ENCODE peak calls at places on chromosomes 4 and X, in nine cellular contexts. One of them, this sample, is unnamed.

GRCh38 chr4:115154826-115155225 is 41.4 kb upstream of the NDST4 start:
- DNase-seq in breast epithelium: no peak
- DNase-seq in cardiac muscle cell: no peak
- DNase-seq in upper lobe of right lung: no peak
- DNase-seq in HCT116: no peak
- DNase-seq in CD8-positive, alpha-beta memory T cell: no peak
- DNase-seq in CD8-positive, alpha-beta T cell: no peak
- DNase-seq in pancreas: no peak
- DNase-seq in K562: no peak
- DNase-seq in this sample: no peak

GRCh38 chr4:159242427-159242826 is 139.5 kb downstream of the RAPGEF2 start:
- DNase-seq in breast epithelium: no peak
- DNase-seq in K562: no peak
- DNase-seq in CD8-positive, alpha-beta T cell: no peak
- DNase-seq in cardiac muscle cell: no peak
- DNase-seq in HCT116: no peak
- DNase-seq in pancreas: no peak
- DNase-seq in upper lobe of right lung: no peak
- DNase-seq in CD8-positive, alpha-beta memory T cell: no peak
- DNase-seq in this sample: no peak

GRCh38 chr4:97394653-97395052 is 748.6 kb downstream of the STPG2 start:
- DNase-seq in CD8-positive, alpha-beta T cell: no peak
- DNase-seq in K562: no peak
- DNase-seq in cardiac muscle cell: no peak
- DNase-seq in breast epithelium: no peak
- DNase-seq in upper lobe of right lung: no peak
- DNase-seq in pancreas: no peak
- DNase-seq in HCT116: no peak
- DNase-seq in CD8-positive, alpha-beta memory T cell: no peak
- DNase-seq in this sample: no peak

GRCh38 chr4:154164931-154165839 is 326.4 kb downstream of the DCHS2 start:
- DNase-seq in K562: peak; percentile 5
- DNase-seq in HCT116: peak; percentile 86
- DNase-seq in pancreas: no peak
- DNase-seq in cardiac muscle cell: no peak
- DNase-seq in breast epithelium: no peak
- DNase-seq in CD8-positive, alpha-beta memory T cell: no peak
- DNase-seq in CD8-positive, alpha-beta T cell: no peak
- DNase-seq in upper lobe of right lung: no peak
- DNase-seq in this sample: no peak

GRCh38 chrX:74450803-74451449 is 29.6 kb downstream of the SLC16A2 start:
- DNase-seq in CD8-positive, alpha-beta memory T cell: no peak
- DNase-seq in upper lobe of right lung: no peak
- DNase-seq in breast epithelium: no peak
- DNase-seq in pancreas: no peak
- DNase-seq in HCT116: peak; percentile 10
- DNase-seq in K562: no peak
- DNase-seq in cardiac muscle cell: no peak
- DNase-seq in CD8-positive, alpha-beta T cell: no peak
- DNase-seq in this sample: no peak

GRCh38 chr4:114163051-114163450 is 183.6 kb upstream of the ARSJ start:
- DNase-seq in pancreas: no peak
- DNase-seq in HCT116: no peak
- DNase-seq in CD8-positive, alpha-beta memory T cell: no peak
- DNase-seq in CD8-positive, alpha-beta T cell: no peak
- DNase-seq in cardiac muscle cell: no peak
- DNase-seq in upper lobe of right lung: no peak
- DNase-seq in K562: no peak
- DNase-seq in breast epithelium: no peak
- DNase-seq in this sample: no peak

GRCh38 chr4:121370729-121371325 is 10.0 kb downstream of the QRFPR start:
- DNase-seq in CD8-positive, alpha-beta memory T cell: no peak
- DNase-seq in pancreas: no peak
- DNase-seq in K562: peak; percentile 43
- DNase-seq in upper lobe of right lung: no peak
- DNase-seq in CD8-positive, alpha-beta T cell: no peak
- DNase-seq in cardiac muscle cell: peak; percentile 45
- DNase-seq in HCT116: peak; percentile 40
- DNase-seq in breast epithelium: no peak
- DNase-seq in this sample: no peak

GRCh38 chrX:7054219-7055206 is 93.0 kb upstream of the STS start:
- DNase-seq in cardiac muscle cell: no peak
- DNase-seq in CD8-positive, alpha-beta T cell: no peak
- DNase-seq in upper lobe of right lung: no peak
- DNase-seq in breast epithelium: no peak
- DNase-seq in CD8-positive, alpha-beta memory T cell: no peak
- DNase-seq in K562: no peak
- DNase-seq in pancreas: no peak
- DNase-seq in HCT116: no peak
- DNase-seq in this sample: no peak

GRCh38 chr4:114921790-114922581 is 191.4 kb downstream of the NDST4 start:
- DNase-seq in upper lobe of right lung: no peak
- DNase-seq in CD8-positive, alpha-beta T cell: no peak
- DNase-seq in K562: no peak
- DNase-seq in pancreas: no peak
- DNase-seq in breast epithelium: no peak
- DNase-seq in CD8-positive, alpha-beta memory T cell: no peak
- DNase-seq in cardiac muscle cell: no peak
- DNase-seq in HCT116: no peak
- DNase-seq in this sample: peak; percentile 39

GRCh38 chr4:6605114-6605513 is 30.1 kb downstream of the MAN2B2 start:
- DNase-seq in breast epithelium: no peak
- DNase-seq in CD8-positive, alpha-beta T cell: no peak
- DNase-seq in K562: no peak
- DNase-seq in pancreas: peak; percentile 12
- DNase-seq in cardiac muscle cell: no peak
- DNase-seq in CD8-positive, alpha-beta memory T cell: no peak
- DNase-seq in HCT116: no peak
- DNase-seq in upper lobe of right lung: no peak
- DNase-seq in this sample: peak; percentile 41

GRCh38 chr4:74682567-74683359 is 111.6 kb downstream of the BTC start:
- DNase-seq in HCT116: peak; percentile 89
- DNase-seq in CD8-positive, alpha-beta memory T cell: no peak
- DNase-seq in upper lobe of right lung: no peak
- DNase-seq in breast epithelium: no peak
- DNase-seq in K562: peak; percentile 95
- DNase-seq in pancreas: no peak
- DNase-seq in cardiac muscle cell: peak; percentile 22
- DNase-seq in CD8-positive, alpha-beta T cell: no peak
- DNase-seq in this sample: no peak

GRCh38 chr4:144782345-144782744 is 136.4 kb downstream of the HHIP start:
- DNase-seq in HCT116: no peak
- DNase-seq in K562: no peak
- DNase-seq in pancreas: no peak
- DNase-seq in upper lobe of right lung: no peak
- DNase-seq in CD8-positive, alpha-beta memory T cell: no peak
- DNase-seq in CD8-positive, alpha-beta T cell: no peak
- DNase-seq in cardiac muscle cell: no peak
- DNase-seq in breast epithelium: no peak
- DNase-seq in this sample: no peak

GRCh38 chrX:102728646-102729045 is 8.1 kb downstream of the GPRASP3 start:
- DNase-seq in pancreas: no peak
- DNase-seq in K562: no peak
- DNase-seq in CD8-positive, alpha-beta memory T cell: no peak
- DNase-seq in HCT116: no peak
- DNase-seq in CD8-positive, alpha-beta T cell: no peak
- DNase-seq in cardiac muscle cell: no peak
- DNase-seq in breast epithelium: no peak
- DNase-seq in upper lobe of right lung: no peak
- DNase-seq in this sample: no peak

GRCh38 chrX:7019555-7019954 is 128.0 kb upstream of the STS start:
- DNase-seq in upper lobe of right lung: no peak
- DNase-seq in breast epithelium: no peak
- DNase-seq in K562: no peak
- DNase-seq in cardiac muscle cell: no peak
- DNase-seq in CD8-positive, alpha-beta T cell: no peak
- DNase-seq in pancreas: no peak
- DNase-seq in HCT116: no peak
- DNase-seq in CD8-positive, alpha-beta memory T cell: no peak
- DNase-seq in this sample: no peak

GRCh38 chrX:110173192-110174175 is 144.4 kb downstream of the AMMECR1 start:
- DNase-seq in breast epithelium: no peak
- DNase-seq in HCT116: no peak
- DNase-seq in CD8-positive, alpha-beta T cell: no peak
- DNase-seq in CD8-positive, alpha-beta memory T cell: no peak
- DNase-seq in cardiac muscle cell: no peak
- DNase-seq in upper lobe of right lung: no peak
- DNase-seq in pancreas: no peak
- DNase-seq in K562: no peak
- DNase-seq in this sample: no peak

GRCh38 chr4:156779046-156779445 is 192.6 kb downstream of the PDGFC start:
- DNase-seq in CD8-positive, alpha-beta T cell: no peak
- DNase-seq in HCT116: no peak
- DNase-seq in cardiac muscle cell: no peak
- DNase-seq in CD8-positive, alpha-beta memory T cell: no peak
- DNase-seq in breast epithelium: no peak
- DNase-seq in upper lobe of right lung: no peak
- DNase-seq in pancreas: no peak
- DNase-seq in K562: no peak
- DNase-seq in this sample: no peak

GRCh38 chrX:25295466-25295865 is 279.7 kb upstream of the ARX start:
- DNase-seq in pancreas: no peak
- DNase-seq in HCT116: no peak
- DNase-seq in K562: no peak
- DNase-seq in breast epithelium: no peak
- DNase-seq in CD8-positive, alpha-beta memory T cell: no peak
- DNase-seq in CD8-positive, alpha-beta T cell: no peak
- DNase-seq in upper lobe of right lung: no peak
- DNase-seq in cardiac muscle cell: no peak
- DNase-seq in this sample: no peak

GRCh38 chrX:16958356-16958755 is 11.9 kb downstream of the REPS2 start:
- DNase-seq in upper lobe of right lung: no peak
- DNase-seq in HCT116: no peak
- DNase-seq in K562: no peak
- DNase-seq in CD8-positive, alpha-beta memory T cell: no peak
- DNase-seq in pancreas: no peak
- DNase-seq in breast epithelium: no peak
- DNase-seq in cardiac muscle cell: no peak
- DNase-seq in CD8-positive, alpha-beta T cell: no peak
- DNase-seq in this sample: no peak

GRCh38 chr4:183936574-183937335 is 31.6 kb downstream of the STOX2 start:
- DNase-seq in CD8-positive, alpha-beta memory T cell: no peak
- DNase-seq in CD8-positive, alpha-beta T cell: no peak
- DNase-seq in HCT116: no peak
- DNase-seq in cardiac muscle cell: no peak
- DNase-seq in upper lobe of right lung: no peak
- DNase-seq in K562: no peak
- DNase-seq in pancreas: no peak
- DNase-seq in breast epithelium: no peak
- DNase-seq in this sample: no peak

GRCh38 chrX:149950681-149951080 is 12.4 kb upstream of the EOLA2 start:
- DNase-seq in breast epithelium: no peak
- DNase-seq in pancreas: no peak
- DNase-seq in HCT116: peak; percentile 45
- DNase-seq in cardiac muscle cell: peak; percentile 20
- DNase-seq in CD8-positive, alpha-beta T cell: no peak
- DNase-seq in CD8-positive, alpha-beta memory T cell: no peak
- DNase-seq in upper lobe of right lung: no peak
- DNase-seq in K562: peak; percentile 48
- DNase-seq in this sample: no peak

GRCh38 chr4:8186883-8187282 is 12.2 kb upstream of the SH3TC1 start:
- DNase-seq in pancreas: no peak
- DNase-seq in CD8-positive, alpha-beta T cell: no peak
- DNase-seq in K562: no peak
- DNase-seq in cardiac muscle cell: no peak
- DNase-seq in upper lobe of right lung: no peak
- DNase-seq in CD8-positive, alpha-beta memory T cell: no peak
- DNase-seq in breast epithelium: no peak
- DNase-seq in HCT116: no peak
- DNase-seq in this sample: no peak
- H3K4me1 ChIP-seq in pancreas: peaks cover 3% of the 10 kb centered on the region
- H3K4me1 ChIP-seq in CD8-positive, alpha-beta T cell: no peaks in the 10 kb centered on the region
- H3K4me1 ChIP-seq in K562: peaks cover 4% of the 10 kb centered on the region
- H3K4me1 ChIP-seq in cardiac muscle cell: peaks cover 8% of the 10 kb centered on the region
- H3K4me1 ChIP-seq in upper lobe of right lung: peaks cover 54% of the 10 kb centered on the region
- H3K4me1 ChIP-seq in CD8-positive, alpha-beta memory T cell: no peaks in the 10 kb centered on the region
- H3K4me1 ChIP-seq in breast epithelium: no peaks in the 10 kb centered on the region
- H3K4me1 ChIP-seq in HCT116: peaks cover 29% of the 10 kb centered on the region
- H3K4me1 ChIP-seq in this sample: peaks cover 64% of the 10 kb centered on the region

GRCh38 chr4:87524456-87524855 is 4.7 kb downstream of the SPARCL1 start:
- DNase-seq in CD8-positive, alpha-beta memory T cell: no peak
- DNase-seq in HCT116: no peak
- DNase-seq in upper lobe of right lung: no peak
- DNase-seq in CD8-positive, alpha-beta T cell: no peak
- DNase-seq in cardiac muscle cell: no peak
- DNase-seq in K562: no peak
- DNase-seq in breast epithelium: no peak
- DNase-seq in pancreas: no peak
- DNase-seq in this sample: no peak
- H3K4me1 ChIP-seq in CD8-positive, alpha-beta memory T cell: no peaks in the 10 kb centered on the region
- H3K4me1 ChIP-seq in HCT116: peaks cover 20% of the 10 kb centered on the region
- H3K4me1 ChIP-seq in upper lobe of right lung: peaks cover 20% of the 10 kb centered on the region
- H3K4me1 ChIP-seq in CD8-positive, alpha-beta T cell: no peaks in the 10 kb centered on the region
- H3K4me1 ChIP-seq in cardiac muscle cell: peaks cover 20% of the 10 kb centered on the region
- H3K4me1 ChIP-seq in K562: peaks cover 10% of the 10 kb centered on the region
- H3K4me1 ChIP-seq in breast epithelium: peaks cover 7% of the 10 kb centered on the region
- H3K4me1 ChIP-seq in pancreas: no peaks in the 10 kb centered on the region
- H3K4me1 ChIP-seq in this sample: peaks cover 9% of the 10 kb centered on the region

GRCh38 chr4:48772568-48772967 is 7.5 kb downstream of the FRYL start:
- DNase-seq in breast epithelium: no peak
- DNase-seq in HCT116: no peak
- DNase-seq in upper lobe of right lung: no peak
- DNase-seq in K562: no peak
- DNase-seq in pancreas: no peak
- DNase-seq in CD8-positive, alpha-beta memory T cell: no peak
- DNase-seq in CD8-positive, alpha-beta T cell: no peak
- DNase-seq in cardiac muscle cell: no peak
- DNase-seq in this sample: no peak
- H3K4me1 ChIP-seq in breast epithelium: peaks cover 4% of the 10 kb centered on the region
- H3K4me1 ChIP-seq in HCT116: peaks cover 10% of the 10 kb centered on the region
- H3K4me1 ChIP-seq in upper lobe of right lung: peaks cover 57% of the 10 kb centered on the region
- H3K4me1 ChIP-seq in K562: peaks cover 6% of the 10 kb centered on the region
- H3K4me1 ChIP-seq in pancreas: peaks cover 26% of the 10 kb centered on the region
- H3K4me1 ChIP-seq in CD8-positive, alpha-beta memory T cell: peaks cover 60% of the 10 kb centered on the region
- H3K4me1 ChIP-seq in CD8-positive, alpha-beta T cell: peaks cover 54% of the 10 kb centered on the region
- H3K4me1 ChIP-seq in cardiac muscle cell: peaks cover 27% of the 10 kb centered on the region
- H3K4me1 ChIP-seq in this sample: peaks cover 79% of the 10 kb centered on the region

DNA sequence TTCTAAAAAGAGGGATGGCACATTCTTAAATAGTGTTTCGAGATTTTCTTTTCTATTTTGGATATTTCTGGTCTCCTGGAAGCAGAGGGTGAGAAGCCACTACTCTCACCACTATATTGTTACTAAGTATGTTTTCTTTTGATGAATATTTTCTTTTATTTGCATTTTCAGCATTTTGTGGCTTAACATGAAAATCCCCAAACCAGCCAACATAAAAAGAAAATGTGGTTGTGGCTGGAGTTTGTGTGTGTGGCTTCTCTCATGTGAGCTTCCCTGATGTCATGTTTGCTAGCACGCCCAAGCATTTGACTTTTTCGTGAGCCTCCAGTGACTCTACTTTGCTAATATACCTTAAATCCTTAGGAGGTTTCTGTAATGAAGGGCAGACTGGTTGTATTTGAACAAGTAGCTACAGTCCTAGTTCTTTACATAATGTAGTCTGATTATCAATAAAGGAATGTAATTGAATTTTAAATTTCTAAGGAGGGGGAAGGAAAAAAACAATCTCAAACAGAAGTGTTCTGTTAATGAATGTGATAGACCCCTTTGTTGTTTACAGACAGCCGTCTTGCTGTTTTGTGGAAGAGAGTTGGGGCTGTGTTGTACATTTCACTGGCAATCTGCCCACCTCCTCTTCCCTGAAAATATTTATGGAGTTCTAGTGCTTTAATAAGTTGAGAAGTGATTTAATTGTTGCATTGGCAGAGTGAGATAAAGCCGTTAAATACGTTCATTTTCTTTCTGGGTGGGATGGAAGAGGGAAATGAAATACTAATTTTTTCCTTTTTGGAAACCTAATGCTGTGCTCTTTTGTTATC is 114.6 kb downstream of the ARHGAP10 start:
- DNase-seq in pancreas: no peak
- DNase-seq in breast epithelium: no peak
- DNase-seq in upper lobe of right lung: no peak
- DNase-seq in HCT116: no peak
- DNase-seq in CD8-positive, alpha-beta memory T cell: no peak
- DNase-seq in CD8-positive, alpha-beta T cell: no peak
- DNase-seq in cardiac muscle cell: no peak
- DNase-seq in K562: no peak
- DNase-seq in this sample: no peak
- H3K4me1 ChIP-seq in pancreas: peaks cover under 1% of the 10 kb centered on the region
- H3K4me1 ChIP-seq in breast epithelium: no peaks in the 10 kb centered on the region
- H3K4me1 ChIP-seq in upper lobe of right lung: peaks cover 10% of the 10 kb centered on the region
- H3K4me1 ChIP-seq in HCT116: no peaks in the 10 kb centered on the region
- H3K4me1 ChIP-seq in CD8-positive, alpha-beta memory T cell: no peaks in the 10 kb centered on the region
- H3K4me1 ChIP-seq in CD8-positive, alpha-beta T cell: no peaks in the 10 kb centered on the region
- H3K4me1 ChIP-seq in cardiac muscle cell: no peaks in the 10 kb centered on the region
- H3K4me1 ChIP-seq in K562: no peaks in the 10 kb centered on the region
- H3K4me1 ChIP-seq in this sample: no peaks in the 10 kb centered on the region

This sample was measured in left lung.